ENCODE peak calls at places on chromosomes 12 and 14, in nine cellular contexts. H, U, V, M, K, Q, E, J and L are unnamed samples.

GRCh38 chr12:120820885-120821510 is 83.2 kb downstream of the SPPL3 start:
- DNase-seq in J (no peak), U (no peak), H (no peak), K (no peak), V (no peak), Q (no peak), E (no peak), M (no peak), L (no peak)

GRCh38 chr12:58341791-58342190 is 400.4 kb downstream of the ATP23 start:
- DNase-seq in J (no peak), E (no peak), U (no peak), V (no peak), K (no peak), Q (no peak), M (no peak), H (no peak), L (no peak)

GRCh38 chr12:34400986-34401658 is 378.8 kb downstream of the ALG10 start:
- DNase-seq in V (no peak), H (no peak), E (peak), M (peak), Q (peak), K (peak), J (peak), U (peak), L (no peak)

GRCh38 chr12:27674989-27675388 is 21.3 kb upstream of the REP15 start:
- DNase-seq in Q (no peak), M (no peak), E (no peak), V (no peak), K (no peak), J (no peak), U (no peak), H (no peak), L (no peak)

GRCh38 chr12:34598851-34599529 is 576.7 kb downstream of the ALG10 start:
- DNase-seq in H (no peak), Q (no peak), U (peak), V (no peak), J (no peak), M (no peak), K (no peak), E (no peak), L (no peak)

GRCh38 chr14:33914676-33915516 is 36.0 kb downstream of the EGLN3 start:
- DNase-seq in U (peak), Q (no peak), K (no peak), M (no peak), J (no peak), H (no peak), V (no peak), E (no peak), L (peak)

GRCh38 chr12:119678459-119678858 is 10.5 kb downstream of the PRKAB1 start:
- DNase-seq in V (no peak), E (no peak), U (no peak), M (no peak), Q (no peak), H (peak), K (no peak), J (no peak), L (no peak)

GRCh38 chr12:59626382-59626781 is 30.6 kb downstream of the SLC16A7 start:
- DNase-seq in U (no peak), E (no peak), M (no peak), K (no peak), V (no peak), H (no peak), J (no peak), Q (no peak), L (peak)

GRCh38 chr12:27331927-27332324 is 710 bp upstream of the BMAL2 start:
- DNase-seq in M (no peak), V (no peak), H (no peak), J (no peak), K (no peak), U (no peak), E (no peak), Q (no peak), L (no peak)

GRCh38 chr12:70270108-70270507 is 26.9 kb downstream of the CNOT2 start:
- DNase-seq in V (no peak), U (no peak), M (no peak), Q (no peak), K (no peak), H (no peak), E (no peak), J (no peak), L (no peak)

GRCh38 chr14:55028476-55028875 is 1.4 kb downstream of the SOCS4 start:
- DNase-seq in M (no peak), V (no peak), E (no peak), K (no peak), H (no peak), Q (no peak), U (no peak), J (no peak), L (no peak)

GRCh38 chr14:55026441-55026792 is 482 bp downstream of the WDHD1 start:
- DNase-seq in U (no peak), V (no peak), Q (no peak), M (no peak), H (no peak), J (no peak), K (no peak), E (no peak), L (no peak)

GRCh38 chr14:55025948-55026347 is 951 bp downstream of the WDHD1 start:
- DNase-seq in M (no peak), K (no peak), U (no peak), J (no peak), Q (no peak), H (no peak), E (no peak), V (no peak), L (no peak)

GRCh38 chr14:55028066-55028465 is 1.0 kb downstream of the SOCS4 start:
- DNase-seq in E (no peak), Q (no peak), H (no peak), V (peak), M (no peak), J (no peak), U (no peak), K (no peak), L (no peak)

GRCh38 chr14:55026793-55027560 is at the start of the genes SOCS4 and WDHD1:
- DNase-seq in J (peak), H (peak), K (peak), M (peak), E (peak), U (peak), V (peak), Q (peak), L (peak)
- TF ChIP-seq CTCF in J (no peak), H (peak), K (peak), M (peak), E (peak), U (peak), V (no peak), Q (no peak), L (no peak)

GRCh38 chr12:112977641-112978040 is 678 bp upstream of the OAS2 start:
- DNase-seq in J (no peak), V (no peak), K (no peak), H (no peak), U (no peak), Q (no peak), E (no peak), M (no peak), L (no peak)
- TF ChIP-seq CTCF in J (no peak), V (no peak), K (no peak), H (no peak), U (no peak), Q (no peak), E (no peak), M (no peak), L (no peak)

GRCh38 chr14:24297190-24297964 is 2.2 kb downstream of the DHRS1 start:
- DNase-seq in J (no peak), K (no peak), V (peak), H (peak), Q (no peak), E (no peak), M (no peak), U (no peak), L (peak)

GRCh38 chr14:24293525-24293924 is 6.1 kb downstream of the DHRS1 start:
- DNase-seq in Q (no peak), J (no peak), H (no peak), E (no peak), K (no peak), M (no peak), U (no peak), V (no peak), L (no peak)

GRCh38 chr14:24298892-24299254 is 707 bp downstream of the DHRS1 start:
- DNase-seq in J (no peak), K (peak), V (no peak), M (no peak), E (no peak), Q (no peak), H (no peak), U (peak), L (peak)

GRCh38 chr14:24299255-24300191 is at the start of the genes DHRS1 and NOP9:
- DNase-seq in H (peak), E (peak), V (peak), Q (peak), K (peak), U (peak), M (peak), J (peak), L (peak)

GRCh38 chr14:24296341-24297157 is 3.0 kb downstream of the DHRS1 start:
- DNase-seq in J (no peak), E (peak), Q (peak), H (peak), K (peak), U (peak), V (peak), M (peak), L (peak)
- TF ChIP-seq CTCF in J (peak), E (peak), Q (no peak), H (peak), K (peak), U (peak), V (peak), M (peak), L (peak)

DNA sequence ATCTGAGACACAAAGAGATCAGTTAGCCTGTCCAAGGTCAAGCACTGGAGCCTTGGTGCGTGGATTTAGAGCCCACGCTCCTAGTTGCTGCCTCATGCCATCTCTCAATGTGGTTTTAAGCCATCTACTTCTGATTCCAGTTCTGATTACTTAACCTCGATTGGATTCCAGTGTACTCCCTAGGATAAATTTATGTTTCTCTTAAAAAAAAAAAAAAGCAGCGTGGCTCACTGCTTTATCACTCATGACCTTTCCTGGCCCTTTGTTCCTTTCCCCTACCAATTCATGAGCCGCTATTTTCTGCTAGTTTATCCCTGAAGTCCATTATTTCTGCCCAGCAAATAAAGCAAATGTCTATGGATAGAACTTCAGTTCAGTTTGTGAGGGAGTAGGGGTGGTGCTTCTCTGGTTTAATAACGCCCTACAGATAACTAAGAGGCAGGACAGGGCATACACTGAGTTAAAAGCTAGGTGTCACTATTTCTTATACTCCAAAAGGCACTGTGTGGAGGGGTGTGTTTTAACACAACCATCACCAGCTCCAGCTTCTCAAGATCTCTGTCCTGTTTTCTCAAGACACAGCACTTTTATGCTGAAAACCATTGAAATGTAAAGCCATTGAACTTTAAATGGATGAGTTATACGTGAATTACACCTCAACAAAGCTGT is 9.8 kb upstream of the PARP11 start:
- DNase-seq in J (no peak), Q (no peak), V (peak), M (no peak), E (no peak), H (no peak), U (no peak), K (no peak), L (peak)
- TF ChIP-seq CTCF in J (no peak), Q (peak), V (peak), M (no peak), E (no peak), H (peak), U (peak), K (peak), L (peak)

DNA sequence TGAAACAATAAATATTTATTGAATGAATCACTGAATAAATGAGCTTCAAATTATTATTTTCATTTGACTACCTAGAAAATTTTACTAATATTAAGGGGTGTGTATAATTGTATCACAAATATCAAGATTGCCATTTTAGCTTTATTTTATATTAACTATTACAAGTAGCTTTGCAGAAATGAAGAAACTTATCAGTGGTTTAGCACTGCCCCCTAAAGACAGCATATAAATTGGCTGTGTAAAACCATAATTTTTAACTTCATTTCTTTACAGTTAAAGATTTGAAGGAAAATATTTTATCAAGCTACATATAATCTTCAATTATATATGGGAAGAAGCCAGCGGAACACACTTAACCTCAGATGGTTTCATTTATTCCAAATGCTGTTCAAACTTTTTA is 11.4 kb downstream of the GARIN6 start:
- DNase-seq in E (no peak), M (no peak), J (no peak), Q (no peak), K (no peak), U (no peak), H (no peak), V (peak), L (peak)
- TF ChIP-seq CTCF in E (no peak), M (no peak), J (no peak), Q (peak), K (no peak), U (peak), H (peak), V (peak), L (peak)

GRCh38 chr14:22836301-22837058 is at the start of gene MMP14:
- DNase-seq in U (peak), V (no peak), H (peak), E (peak), Q (peak), J (peak), M (peak), K (peak), L (peak)
- TF ChIP-seq CTCF in U (peak), V (no peak), H (peak), E (no peak), Q (no peak), J (peak), M (peak), K (no peak), L (no peak)

DNA sequence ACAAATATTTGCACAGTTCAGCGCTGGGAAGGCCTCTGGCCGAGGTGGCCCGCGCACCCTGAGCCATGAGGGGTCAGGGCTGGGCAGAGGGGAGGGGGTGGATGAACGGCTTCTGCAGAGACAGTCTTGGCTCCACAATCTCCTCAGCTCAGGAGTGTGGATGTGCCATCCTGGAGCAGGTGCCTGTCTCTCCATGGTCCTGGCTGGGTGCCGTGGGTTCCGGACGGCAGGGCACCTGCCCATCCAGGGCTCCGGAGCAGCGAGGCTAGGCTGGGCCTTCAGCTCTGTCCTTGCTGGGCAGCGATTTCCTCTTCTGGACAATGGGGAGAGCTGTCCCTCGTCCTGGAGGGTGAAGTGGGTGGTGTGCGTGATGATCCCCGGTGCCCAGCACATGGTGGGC is 55.6 kb downstream of the KIF26A start:
- DNase-seq in J (no peak), V (no peak), U (no peak), M (no peak), E (no peak), K (no peak), Q (no peak), H (no peak), L (no peak)
- TF ChIP-seq CTCF in J (no peak), V (no peak), U (no peak), M (no peak), E (no peak), K (no peak), Q (no peak), H (no peak), L (no peak)

GRCh38 chr14:74325446-74325845 is 22.7 kb upstream of the ABCD4 start:
- DNase-seq in U (no peak), E (no peak), V (no peak), K (no peak), Q (no peak), H (no peak), M (no peak), J (no peak), L (no peak)

GRCh38 chr14:74326369-74327152 is 21.7 kb upstream of the VRTN start:
- DNase-seq in H (peak), J (no peak), Q (peak), K (no peak), V (no peak), M (no peak), U (peak), E (no peak), L (no peak)

DNA sequence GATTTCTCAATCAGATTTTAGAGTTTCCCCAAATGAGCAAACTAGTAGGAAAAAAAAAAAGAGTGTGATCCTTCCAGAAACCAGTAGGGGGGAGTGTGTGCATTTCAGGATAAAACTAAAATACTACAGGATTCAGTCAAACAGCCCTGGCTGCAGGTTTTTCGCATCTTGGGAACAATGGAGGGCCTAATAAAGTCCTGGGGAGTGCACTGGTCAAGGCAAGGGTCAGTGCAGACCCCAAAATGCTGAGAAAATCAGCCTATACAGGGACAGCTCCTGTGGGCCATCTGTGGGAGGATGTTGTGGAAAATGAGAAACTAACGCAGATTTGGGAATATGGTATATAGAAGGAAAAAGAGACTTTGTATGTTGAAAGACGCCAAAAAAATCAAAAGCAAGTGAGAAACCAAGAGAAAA is 22.2 kb upstream of the ABCD4 start:
- DNase-seq in M (no peak), Q (no peak), E (no peak), V (peak), U (peak), H (peak), J (no peak), K (no peak), L (peak)
- TF ChIP-seq CTCF in M (peak), Q (peak), E (no peak), V (peak), U (peak), H (peak), J (peak), K (peak), L (peak)